ENCODE peak calls at places on chromosomes 7 and 10, in four cellular contexts. D is breast epithelium, C is IMR-90, Z is ovary. T is an unnamed sample.

GRCh38 chr10:498760-499435 is 190.6 kb downstream of the DIP2C start:
- DNase-seq in Z (no peak), D (no peak), C (no peak), T (no peak)

GRCh38 chr10:14024349-14025202 is 306.1 kb downstream of the FRMD4A start:
- DNase-seq in D (no peak), Z (no peak), C (no peak), T (no peak)

GRCh38 chr10:80277567-80278250 is 11.7 kb downstream of the MAT1A start:
- DNase-seq in D (no peak), C (no peak), Z (peak), T (no peak)

GRCh38 chr10:119243478-119243877 is 36.1 kb downstream of the GRK5 start:
- DNase-seq in D (no peak), Z (peak), C (no peak), T (no peak)

GRCh38 chr7:84568786-84569185 is 374.2 kb upstream of the SEMA3A start:
- DNase-seq in Z (no peak), C (no peak), D (no peak), T (no peak)

GRCh38 chr7:144835166-144835611 is 664 bp downstream of the TPK1 start:
- DNase-seq in C (peak), D (no peak), Z (peak), T (peak)

GRCh38 chr10:68330852-68331454 is 911 bp upstream of the HNRNPH3 start:
- DNase-seq in Z (peak), C (peak), D (peak), T (no peak)

GRCh38 chr7:28180364-28181147 is at the start of gene JAZF1:
- DNase-seq in C (peak), Z (peak), D (peak), T (peak)

GRCh38 chr7:106599343-106599698 is 61.6 kb downstream of the CCDC71L start:
- DNase-seq in C (no peak), Z (no peak), D (no peak), T (no peak)

GRCh38 chr7:92010215-92010614 is 69.6 kb downstream of the AKAP9 start:
- DNase-seq in C (no peak), D (no peak), Z (no peak), T (no peak)

GRCh38 chr7:29806131-29806792 is at the start of gene WIPF3:
- DNase-seq in C (no peak), Z (peak), D (no peak), T (peak)

GRCh38 chr7:18927134-18927533 is 190.3 kb downstream of the TWIST1 start:
- DNase-seq in D (no peak), Z (no peak), C (peak), T (no peak)

GRCh38 chr7:92722541-92722940 is 113.8 kb downstream of the CDK6 start:
- DNase-seq in C (peak), Z (no peak), D (no peak), T (no peak)

GRCh38 chr7:73832806-73833205 is 2.0 kb downstream of the CLDN4 start:
- DNase-seq in D (no peak), C (no peak), Z (no peak), T (no peak)

GRCh38 chr7:266851-267840 is 22.8 kb upstream of the FOXL3 start:
- DNase-seq in D (no peak), C (no peak), Z (no peak), T (peak)

GRCh38 chr7:29105191-29105590 is 41.1 kb downstream of the CPVL start:
- DNase-seq in D (peak), Z (no peak), C (no peak), T (no peak)

GRCh38 chr10:98589007-98589406 is 142.3 kb upstream of the HPS1 start:
- DNase-seq in Z (no peak), D (no peak), C (peak), T (no peak)

GRCh38 chr10:120460191-120460590 is 3.2 kb downstream of the PLPP4 start:
- DNase-seq in C (no peak), Z (no peak), D (no peak), T (no peak)

GRCh38 chr10:113644185-113645120 is 19.4 kb downstream of the NRAP start:
- DNase-seq in D (no peak), Z (no peak), C (peak), T (no peak)

GRCh38 chr7:122303971-122304603 is 463 bp downstream of the FEZF1 start:
- DNase-seq in Z (no peak), C (no peak), D (no peak), T (no peak)

GRCh38 chr7:142542097-142542496 is 207.2 kb upstream of the PRSS1 start:
- DNase-seq in C (no peak), Z (no peak), D (no peak), T (no peak)

GRCh38 chr7:151518105-151518780 is 1.5 kb downstream of the RHEB start:
- DNase-seq in Z (peak), D (peak), C (peak), T (peak)

GRCh38 chr7:85322252-85322651 is 135.4 kb upstream of the SEMA3D start:
- DNase-seq in D (no peak), Z (no peak), C (no peak), T (no peak)

GRCh38 chr7:65798111-65799075 is 74.5 kb upstream of the VKORC1L1 start:
- DNase-seq in D (no peak), C (peak), Z (no peak), T (no peak)

GRCh38 chr10:89332718-89333281 is 5.0 kb downstream of the IFIT3 start:
- DNase-seq in Z (no peak), C (no peak), D (no peak), T (no peak)

GRCh38 chr7:35694161-35694783 is 663 bp downstream of the HERPUD2 start:
- DNase-seq in D (no peak), C (peak), Z (peak), T (no peak)

GRCh38 chr10:25261571-25261970 is 86.8 kb downstream of the GPR158 start:
- DNase-seq in Z (no peak), C (no peak), D (no peak), T (no peak)

GRCh38 chr10:78700816-78701520 is 367.8 kb upstream of the ZMIZ1 start:
- DNase-seq in D (no peak), Z (no peak), C (peak), T (no peak)

GRCh38 chr10:10816453-10816852 is 201.2 kb upstream of the CELF2 start:
- DNase-seq in C (peak), D (no peak), Z (no peak), T (no peak)

GRCh38 chr10:11270135-11270857 is 252.6 kb downstream of the CELF2 start:
- DNase-seq in D (peak), C (peak), Z (peak), T (peak)

GRCh38 chr10:69839696-69840345 is 38.1 kb downstream of the COL13A1 start:
- DNase-seq in Z (no peak), C (peak), D (peak), T (no peak)

GRCh38 chr7:20895563-20895962 is 108.9 kb upstream of the SP8 start:
- DNase-seq in Z (no peak), C (no peak), D (no peak), T (no peak)

GRCh38 chr10:44392420-44392819 is 7.5 kb upstream of the CXCL12 start:
- DNase-seq in C (no peak), Z (no peak), D (no peak), T (no peak)

GRCh38 chr7:158805937-158806336 is 23.4 kb downstream of the ESYT2 start:
- DNase-seq in Z (no peak), D (no peak), C (no peak), T (no peak)

GRCh38 chr10:75195035-75195763 is 15.4 kb upstream of the VDAC2 start:
- DNase-seq in Z (no peak), D (no peak), C (peak), T (peak)

GRCh38 chr7:98556288-98556687 is 60.8 kb upstream of the NPTX2 start:
- DNase-seq in D (no peak), C (no peak), Z (no peak), T (no peak)

GRCh38 chr10:14087585-14087984 is 243.1 kb downstream of the FRMD4A start:
- DNase-seq in Z (no peak), C (peak), D (no peak), T (no peak)

GRCh38 chr7:135367114-135367513 is 133.5 kb downstream of the STRA8 start:
- DNase-seq in D (no peak), C (no peak), Z (no peak), T (no peak)

GRCh38 chr7:33534830-33535229 is 370.5 kb upstream of the BMPER start:
- DNase-seq in Z (no peak), C (peak), D (no peak), T (no peak)

GRCh38 chr10:104331208-104331838 is 6.9 kb downstream of the ITPRIP start:
- DNase-seq in D (no peak), Z (no peak), C (peak), T (peak)
- TF ChIP-seq POLR2A in D (no peak), Z (no peak), C (peak), T (no peak)

GRCh38 chr7:157585113-157585861 is 248.5 kb downstream of the DNAJB6 start:
- DNase-seq in C (no peak), D (no peak), Z (no peak), T (peak)
- H3K4me3 ChIP-seq in C (no peak), D (no peak), Z (no peak), T (no peak)

GRCh38 chr7:12554848-12555247 is 15.7 kb upstream of the SCIN start:
- DNase-seq in Z (no peak), C (no peak), D (no peak), T (no peak)

GRCh38 chr7:12554421-12554820 is 16.1 kb upstream of the SCIN start:
- DNase-seq in D (no peak), Z (no peak), C (no peak), T (no peak)

GRCh38 chr7:12553421-12553820 is 17.1 kb upstream of the SCIN start:
- DNase-seq in Z (no peak), C (no peak), D (no peak), T (no peak)

GRCh38 chr7:12557282-12557681 is 13.2 kb upstream of the SCIN start:
- DNase-seq in C (no peak), D (no peak), Z (no peak), T (no peak)
- H3K27ac ChIP-seq in C (no peak), D (no peak), Z (no peak), T (no peak)

GRCh38 chr10:124917939-124918830 is 23.7 kb upstream of the ZRANB1 start:
- DNase-seq in Z (no peak), D (no peak), C (peak), T (no peak)
- TF ChIP-seq POLR2A in Z (no peak), D (no peak), C (no peak), T (no peak)

DNA sequence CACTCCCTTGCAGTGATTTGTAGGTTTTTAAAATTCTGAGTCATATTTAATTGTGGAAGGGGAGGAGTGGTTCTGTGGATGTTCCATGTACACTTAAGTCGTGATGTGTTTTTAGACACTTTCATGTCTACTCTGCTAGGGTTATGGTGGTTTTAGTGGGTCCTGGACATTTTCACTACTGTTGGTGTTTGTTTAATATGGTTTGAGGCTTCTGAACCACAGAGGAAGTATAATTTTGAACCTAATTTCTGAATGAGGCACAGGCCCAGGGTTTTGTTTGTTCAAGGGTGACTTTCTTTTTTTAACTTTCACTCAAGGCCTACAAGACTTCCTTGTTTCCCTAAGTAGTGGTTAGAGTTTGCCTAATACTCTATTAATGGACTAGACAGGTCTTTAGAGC is 13.3 kb downstream of the SLC26A5 start:
- DNase-seq in Z (no peak), D (no peak), C (no peak), T (no peak)
- H3K4me3 ChIP-seq in Z (no peak), D (no peak), C (no peak), T (no peak)

GRCh38 chr10:130992802-130993523 is 318.6 kb downstream of the TCERG1L start:
- DNase-seq in D (no peak), Z (no peak), C (no peak), T (no peak)
- H3K27ac ChIP-seq in D (no peak), Z (no peak), C (no peak), T (no peak)

DNA sequence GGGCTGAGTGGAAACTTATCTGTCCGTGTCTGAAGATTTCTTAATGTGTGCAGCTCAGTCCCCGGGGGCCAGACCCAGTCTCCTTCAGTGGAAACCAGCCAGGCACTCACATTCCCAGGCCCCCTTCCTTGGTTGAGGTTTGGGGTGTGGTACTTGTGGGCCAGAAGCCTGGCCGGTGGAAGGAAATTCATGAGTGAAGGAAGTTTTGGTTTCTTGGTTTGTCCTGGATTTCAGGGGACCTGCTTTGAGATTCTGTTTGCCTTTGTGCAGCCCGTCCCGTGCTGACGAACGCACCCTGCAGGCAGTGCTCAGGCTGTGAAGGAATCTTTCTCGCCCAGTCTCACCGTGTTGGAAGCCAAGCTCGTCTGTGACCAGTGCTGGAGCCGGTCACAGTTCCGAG is 2.9 kb downstream of the INPP5A start:
- DNase-seq in Z (no peak), D (no peak), C (peak), T (peak)
- TF ChIP-seq POLR2A in Z (no peak), D (no peak), C (no peak), T (no peak)

DNA sequence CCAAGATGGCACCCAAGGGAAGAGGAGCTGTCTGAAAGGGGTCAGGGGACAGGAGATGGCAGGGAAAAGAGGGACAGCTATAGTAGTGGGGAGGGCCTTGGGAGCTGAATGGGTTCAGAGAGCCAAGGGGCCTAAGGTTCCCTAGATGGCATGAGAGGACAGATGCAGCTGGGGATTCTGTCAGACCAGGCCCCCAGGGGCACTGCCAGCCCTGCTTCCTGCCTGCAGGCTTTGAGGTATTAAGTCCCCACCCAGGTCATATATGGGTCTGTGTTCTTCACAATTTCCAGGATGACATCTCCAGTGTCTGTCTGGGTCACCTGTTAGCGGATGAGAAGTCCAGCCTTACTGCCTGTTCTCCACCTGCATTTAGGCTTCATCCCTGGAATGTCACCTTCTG is 56.7 kb downstream of the NEURL1 start:
- DNase-seq in D (no peak), C (no peak), Z (no peak), T (no peak)
- H3K4me3 ChIP-seq in D (no peak), C (no peak), Z (no peak), T (no peak)

GRCh38 chr7:45162311-45162845 is 4.8 kb downstream of the RAMP3 start:
- DNase-seq in C (no peak), Z (no peak), D (no peak), T (no peak)

GRCh38 chr7:45160374-45160773 is 2.8 kb downstream of the RAMP3 start:
- DNase-seq in C (no peak), Z (no peak), D (no peak), T (no peak)

GRCh38 chr7:45162943-45163691 is 5.5 kb downstream of the RAMP3 start:
- DNase-seq in D (no peak), Z (no peak), C (no peak), T (peak)

GRCh38 chr7:45161138-45161537 is 3.5 kb downstream of the RAMP3 start:
- DNase-seq in C (no peak), D (no peak), Z (no peak), T (no peak)

GRCh38 chr7:45161842-45162241 is 4.3 kb downstream of the RAMP3 start:
- DNase-seq in D (no peak), Z (no peak), C (no peak), T (no peak)
- H3K27ac ChIP-seq in D (no peak), Z (no peak), C (no peak), T (no peak)

GRCh38 chr7:116782177-116782711 is 80.1 kb upstream of the CAPZA2 start:
- DNase-seq in D (no peak), C (peak), Z (no peak), T (no peak)
- TF ChIP-seq POLR2A in D (no peak), C (no peak), Z (no peak), T (no peak)